ENCODE peak calls at places on chromosome 17, in five cellular contexts. One of them, this sample, is unnamed.

GRCh38 chr17:49045376-49045775 is 48.2 kb downstream of the IGF2BP1 start:
- DNase-seq in cardiac muscle cell: no peak
- DNase-seq in heart left ventricle: no peak
- DNase-seq in fibroblast of the aortic adventitia: no peak
- DNase-seq in neural progenitor cell: no peak
- DNase-seq in this sample: no peak

GRCh38 chr17:40071720-40072480 is 9.1 kb downstream of the THRA start:
- DNase-seq in cardiac muscle cell: peak; percentile 57
- DNase-seq in fibroblast of the aortic adventitia: peak; percentile 44
- DNase-seq in heart left ventricle: peak; percentile 90
- DNase-seq in neural progenitor cell: no peak
- DNase-seq in this sample: no peak

GRCh38 chr17:38628441-38628840 is 22.7 kb upstream of the SRCIN1 start:
- DNase-seq in fibroblast of the aortic adventitia: no peak
- DNase-seq in cardiac muscle cell: peak; percentile 16
- DNase-seq in heart left ventricle: no peak
- DNase-seq in neural progenitor cell: no peak
- DNase-seq in this sample: no peak

GRCh38 chr17:8131844-8132441 is 8.0 kb upstream of the HES7 start:
- DNase-seq in fibroblast of the aortic adventitia: no peak
- DNase-seq in cardiac muscle cell: no peak
- DNase-seq in neural progenitor cell: no peak
- DNase-seq in heart left ventricle: no peak
- DNase-seq in this sample: no peak

GRCh38 chr17:45043813-45044540 is 7.5 kb downstream of the DCAKD start:
- DNase-seq in neural progenitor cell: no peak
- DNase-seq in heart left ventricle: no peak
- DNase-seq in cardiac muscle cell: no peak
- DNase-seq in fibroblast of the aortic adventitia: no peak
- DNase-seq in this sample: no peak

GRCh38 chr17:14245002-14245401 is 8.3 kb upstream of the CDRT15 start:
- DNase-seq in fibroblast of the aortic adventitia: no peak
- DNase-seq in cardiac muscle cell: no peak
- DNase-seq in neural progenitor cell: peak; percentile 78
- DNase-seq in heart left ventricle: no peak
- DNase-seq in this sample: no peak

GRCh38 chr17:8489841-8490240 is 54.2 kb downstream of the NDEL1 start:
- DNase-seq in neural progenitor cell: no peak
- DNase-seq in heart left ventricle: no peak
- DNase-seq in fibroblast of the aortic adventitia: no peak
- DNase-seq in cardiac muscle cell: no peak
- DNase-seq in this sample: no peak

GRCh38 chr17:876272-876671 is 94.1 kb downstream of the MRM3 start:
- DNase-seq in neural progenitor cell: no peak
- DNase-seq in fibroblast of the aortic adventitia: no peak
- DNase-seq in cardiac muscle cell: no peak
- DNase-seq in heart left ventricle: no peak
- DNase-seq in this sample: no peak

GRCh38 chr17:18318122-18318521 is 3.0 kb downstream of the SMCR8 start:
- DNase-seq in fibroblast of the aortic adventitia: no peak
- DNase-seq in neural progenitor cell: no peak
- DNase-seq in cardiac muscle cell: no peak
- DNase-seq in heart left ventricle: no peak
- DNase-seq in this sample: no peak

GRCh38 chr17:17035920-17036319 is 6.3 kb upstream of the MPRIP start:
- DNase-seq in cardiac muscle cell: no peak
- DNase-seq in fibroblast of the aortic adventitia: no peak
- DNase-seq in heart left ventricle: no peak
- DNase-seq in neural progenitor cell: no peak
- DNase-seq in this sample: no peak

GRCh38 chr17:142102-142661 is 4.8 kb downstream of the SCGB1C2 start:
- DNase-seq in cardiac muscle cell: peak; percentile 8
- DNase-seq in neural progenitor cell: no peak
- DNase-seq in heart left ventricle: no peak
- DNase-seq in fibroblast of the aortic adventitia: peak; percentile 2
- DNase-seq in this sample: peak; percentile 56

GRCh38 chr17:62966426-62967110 is 533 bp downstream of the TANC2 start:
- DNase-seq in cardiac muscle cell: peak; percentile 22
- DNase-seq in fibroblast of the aortic adventitia: no peak
- DNase-seq in neural progenitor cell: peak; percentile 73
- DNase-seq in heart left ventricle: no peak
- DNase-seq in this sample: no peak

GRCh38 chr17:80455328-80455710 is 21.1 kb downstream of the NPTX1 start:
- DNase-seq in neural progenitor cell: peak; percentile 86
- DNase-seq in fibroblast of the aortic adventitia: no peak
- DNase-seq in heart left ventricle: peak; percentile 68
- DNase-seq in cardiac muscle cell: no peak
- DNase-seq in this sample: no peak

GRCh38 chr17:82396601-82397435 is 21.3 kb upstream of the HEXD start:
- DNase-seq in cardiac muscle cell: peak; percentile 87
- DNase-seq in heart left ventricle: peak; percentile 53
- DNase-seq in fibroblast of the aortic adventitia: peak; percentile 94
- DNase-seq in neural progenitor cell: no peak
- DNase-seq in this sample: no peak

GRCh38 chr17:58189436-58190146 is 2.9 kb upstream of the EPX start:
- DNase-seq in fibroblast of the aortic adventitia: peak; percentile 84
- DNase-seq in heart left ventricle: peak; percentile 52
- DNase-seq in neural progenitor cell: no peak
- DNase-seq in cardiac muscle cell: peak; percentile 89
- DNase-seq in this sample: no peak

GRCh38 chr17:40480501-40481003 is 20.9 kb downstream of the TNS4 start:
- DNase-seq in heart left ventricle: no peak
- DNase-seq in neural progenitor cell: no peak
- DNase-seq in fibroblast of the aortic adventitia: peak; percentile 38
- DNase-seq in cardiac muscle cell: no peak
- DNase-seq in this sample: no peak

DNA sequence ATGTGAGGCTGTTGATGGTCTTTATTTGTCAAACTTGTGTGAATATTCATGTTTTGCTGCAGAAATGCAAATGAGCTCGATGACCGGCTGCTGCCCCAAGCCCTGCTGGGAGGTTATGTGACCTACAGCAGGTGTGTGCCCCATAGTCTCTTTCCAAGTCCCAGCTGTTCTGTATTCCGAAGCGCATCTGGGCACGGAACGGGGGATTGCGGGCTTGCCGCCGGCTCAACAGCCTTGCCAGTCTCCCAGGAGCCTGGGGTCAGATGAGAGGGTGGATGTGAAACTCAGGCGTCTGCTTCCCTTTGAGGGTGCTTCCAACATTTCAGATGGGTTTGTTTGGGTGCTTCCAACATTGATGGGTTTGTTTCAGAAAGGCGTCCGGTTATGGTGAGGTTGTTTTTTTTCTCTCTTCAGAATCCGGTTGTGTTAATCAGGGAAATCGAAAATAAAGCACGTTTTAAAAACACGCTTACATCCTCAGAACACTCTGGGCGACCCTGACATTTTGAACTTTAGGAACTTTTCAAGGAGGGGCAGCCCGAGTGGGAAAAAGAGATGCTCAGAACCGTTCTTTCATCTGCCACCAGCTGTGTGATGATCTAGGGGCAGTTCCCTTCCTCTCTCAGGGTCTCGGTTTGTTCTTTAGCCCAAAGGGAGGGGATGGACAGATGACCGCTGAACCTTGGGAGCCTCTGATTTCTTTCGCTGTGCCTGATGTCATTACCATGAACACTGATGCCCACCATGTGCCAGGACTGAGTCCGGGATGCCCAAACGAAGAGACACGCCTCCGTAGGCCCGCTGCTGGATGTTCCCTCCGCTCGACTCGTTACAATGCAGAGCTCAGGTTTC is 47.8 kb upstream of the AMZ2 start:
- DNase-seq in fibroblast of the aortic adventitia: peak; percentile 16
- DNase-seq in heart left ventricle: no peak
- DNase-seq in neural progenitor cell: peak; percentile 21
- DNase-seq in cardiac muscle cell: no peak
- DNase-seq in this sample: peak; percentile 65
- TF ChIP-seq CTCF in fibroblast of the aortic adventitia: no peak
- TF ChIP-seq CTCF in heart left ventricle: no peak
- TF ChIP-seq CTCF in neural progenitor cell: no peak
- TF ChIP-seq CTCF in cardiac muscle cell: no peak
- TF ChIP-seq CTCF in this sample: no peak

GRCh38 chr17:73422121-73422520 is 110.3 kb upstream of the CDC42EP4 start:
- DNase-seq in cardiac muscle cell: no peak
- DNase-seq in fibroblast of the aortic adventitia: no peak
- DNase-seq in neural progenitor cell: no peak
- DNase-seq in heart left ventricle: no peak
- DNase-seq in this sample: no peak

GRCh38 chr17:73423159-73423715 is 111.4 kb upstream of the CDC42EP4 start:
- DNase-seq in neural progenitor cell: no peak
- DNase-seq in cardiac muscle cell: no peak
- DNase-seq in heart left ventricle: no peak
- DNase-seq in fibroblast of the aortic adventitia: no peak
- DNase-seq in this sample: no peak

GRCh38 chr17:73419896-73420295 is 108.1 kb upstream of the CDC42EP4 start:
- DNase-seq in cardiac muscle cell: no peak
- DNase-seq in neural progenitor cell: no peak
- DNase-seq in heart left ventricle: no peak
- DNase-seq in fibroblast of the aortic adventitia: no peak
- DNase-seq in this sample: no peak

GRCh38 chr17:73419051-73419450 is 107.2 kb upstream of the CDC42EP4 start:
- DNase-seq in heart left ventricle: no peak
- DNase-seq in fibroblast of the aortic adventitia: no peak
- DNase-seq in neural progenitor cell: no peak
- DNase-seq in cardiac muscle cell: no peak
- DNase-seq in this sample: no peak

DNA sequence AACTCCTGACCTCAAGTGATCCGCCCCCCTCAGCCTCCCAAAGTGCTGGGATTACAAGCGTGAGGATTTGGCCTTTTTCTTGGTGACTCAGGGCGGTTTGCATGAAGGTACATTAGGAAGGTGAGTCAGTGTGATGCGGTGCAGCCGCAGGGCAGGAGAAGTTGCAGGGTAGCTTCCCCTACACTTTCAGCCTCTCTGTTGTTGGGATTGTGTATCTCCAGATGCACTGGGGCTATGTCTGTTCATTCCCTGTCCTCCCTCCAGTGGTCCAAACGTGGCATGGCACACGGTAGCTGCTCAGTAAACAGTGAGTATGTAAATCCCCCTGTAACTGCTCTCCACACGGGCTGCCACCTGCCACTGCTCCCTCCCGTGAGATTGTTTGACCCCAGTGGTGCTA is 109.1 kb upstream of the CDC42EP4 start:
- DNase-seq in neural progenitor cell: no peak
- DNase-seq in heart left ventricle: no peak
- DNase-seq in fibroblast of the aortic adventitia: no peak
- DNase-seq in cardiac muscle cell: peak; percentile 23
- DNase-seq in this sample: no peak
- TF ChIP-seq CTCF in neural progenitor cell: no peak
- TF ChIP-seq CTCF in heart left ventricle: no peak
- TF ChIP-seq CTCF in fibroblast of the aortic adventitia: peak; percentile 19
- TF ChIP-seq CTCF in cardiac muscle cell: peak; percentile 37
- TF ChIP-seq CTCF in this sample: peak; percentile 51

DNA sequence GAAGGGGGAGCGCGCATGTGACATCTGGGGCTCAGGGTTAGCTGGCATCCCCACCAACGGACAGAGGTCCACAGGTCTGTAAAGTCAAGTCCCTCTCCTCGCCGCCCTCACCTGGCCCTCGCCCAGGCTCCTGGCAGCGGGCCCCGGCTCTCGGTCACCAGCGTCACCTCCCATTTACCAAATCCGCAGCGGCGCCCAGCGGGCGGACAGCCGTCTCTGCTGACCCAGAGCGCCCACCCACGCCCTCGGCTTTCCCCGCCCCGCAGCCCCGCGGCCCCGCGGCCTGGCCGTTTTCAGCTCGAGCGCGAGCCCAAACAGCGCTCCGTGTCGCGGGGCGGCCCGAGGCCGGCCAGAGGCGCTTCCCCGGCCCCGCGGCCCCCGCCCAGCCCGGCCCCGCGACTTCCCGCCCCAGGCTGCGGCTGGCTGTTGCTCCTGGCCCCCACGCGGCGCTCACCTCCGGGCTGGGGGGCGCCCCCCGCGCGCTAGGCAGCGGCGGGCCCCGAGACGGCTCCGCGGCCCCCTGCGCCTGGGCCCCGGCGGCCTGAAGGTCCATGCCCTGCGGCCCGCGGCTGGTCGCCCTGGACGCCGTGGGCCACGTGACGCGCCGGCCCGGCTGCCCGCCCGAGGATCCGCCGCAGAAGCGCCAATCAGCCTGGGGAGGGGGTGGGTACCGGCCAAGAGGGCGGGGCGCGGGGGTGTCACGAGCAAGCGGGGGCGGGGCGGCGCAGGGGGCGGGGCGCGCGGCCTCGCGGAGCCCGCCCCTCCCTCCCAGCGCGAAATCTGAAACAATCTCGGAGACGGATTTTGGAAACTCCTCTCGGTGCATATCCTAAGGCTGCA is at the start of gene COPRS:
- DNase-seq in cardiac muscle cell: peak; percentile 93
- DNase-seq in heart left ventricle: peak; percentile 93
- DNase-seq in fibroblast of the aortic adventitia: peak; percentile 82
- DNase-seq in neural progenitor cell: peak; percentile 96
- DNase-seq in this sample: peak; percentile 90
- TF ChIP-seq CTCF in cardiac muscle cell: peak; percentile 11
- TF ChIP-seq CTCF in heart left ventricle: peak; percentile 44
- TF ChIP-seq CTCF in fibroblast of the aortic adventitia: peak; percentile 24
- TF ChIP-seq CTCF in neural progenitor cell: no peak
- TF ChIP-seq CTCF in this sample: no peak

DNA sequence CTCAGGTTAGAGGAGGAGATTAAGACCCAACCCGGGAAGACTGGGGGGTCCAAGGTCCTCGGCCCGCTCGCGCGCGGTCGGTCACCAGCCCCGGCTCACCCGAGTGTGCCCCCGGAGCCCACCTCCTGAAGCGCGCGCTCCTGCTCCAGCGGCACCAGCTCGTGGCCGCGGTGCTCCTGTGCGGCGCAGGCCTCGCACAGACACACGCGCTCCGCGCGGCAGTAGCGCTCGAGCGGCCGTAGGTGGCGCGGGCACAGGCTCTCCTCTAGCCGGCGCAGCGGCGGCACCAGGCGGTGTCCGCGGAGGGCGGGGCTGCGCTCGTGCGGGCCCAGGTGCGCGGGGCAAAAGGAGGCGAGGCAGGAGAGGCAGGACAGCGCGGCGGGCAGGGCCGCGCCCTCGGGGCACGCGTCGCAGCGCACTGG is 618 bp downstream of the TRIM47 start:
- DNase-seq in heart left ventricle: peak; percentile 83
- DNase-seq in fibroblast of the aortic adventitia: peak; percentile 64
- DNase-seq in neural progenitor cell: peak; percentile 93
- DNase-seq in cardiac muscle cell: peak; percentile 78
- DNase-seq in this sample: no peak
- TF ChIP-seq CTCF in heart left ventricle: peak; percentile 50
- TF ChIP-seq CTCF in fibroblast of the aortic adventitia: peak; percentile 52
- TF ChIP-seq CTCF in neural progenitor cell: peak; percentile 55
- TF ChIP-seq CTCF in cardiac muscle cell: peak; percentile 43
- TF ChIP-seq CTCF in this sample: peak; percentile 70